ENCODE peak calls at places on chromosome 12, in eight cellular contexts. X is fibroblast of the aortic adventitia; O is bronchial epithelial cell; T is endothelial cell of umbilical vein; S is lower leg skin; G is CD8-positive, alpha-beta T cell; L is fibroblast of mammary gland; P is AG10803. J is an unnamed sample.

GRCh38 chr12:128940974-128941373 is 87.7 kb downstream of the GLT1D1 start:
- DNase-seq in G (no peak), O (peak), L (no peak), X (no peak), P (no peak), S (peak), T (no peak), J (no peak)

GRCh38 chr12:89949457-89950195 is 241.0 kb upstream of the ATP2B1 start:
- DNase-seq in S (no peak), O (peak), P (peak), T (peak), G (peak), L (peak), X (peak), J (no peak)

GRCh38 chr12:29148065-29148957 is 767 bp upstream of the FAR2 start:
- DNase-seq in T (peak), L (peak), S (peak), G (no peak), O (no peak), P (peak), X (peak), J (peak)

GRCh38 chr12:123071401-123072304 is 79.2 kb downstream of the PITPNM2 start:
- DNase-seq in L (peak), P (peak), X (no peak), G (no peak), O (no peak), S (no peak), T (no peak), J (no peak)

GRCh38 chr12:53069621-53070410 is 9.4 kb downstream of the SPRYD3 start:
- DNase-seq in L (no peak), T (no peak), P (no peak), G (no peak), O (no peak), X (no peak), S (peak), J (no peak)

GRCh38 chr12:124563401-124563800 is 4.0 kb downstream of the NCOR2 start:
- DNase-seq in L (no peak), T (no peak), X (no peak), G (no peak), S (no peak), O (no peak), P (no peak), J (no peak)

GRCh38 chr12:86193931-86194330 is 62.3 kb downstream of the MGAT4C start:
- DNase-seq in P (no peak), G (no peak), T (peak), X (peak), O (peak), L (peak), S (no peak), J (no peak)

GRCh38 chr12:89364631-89365030 is 12.3 kb upstream of the DUSP6 start:
- DNase-seq in G (no peak), P (no peak), X (no peak), O (no peak), T (no peak), S (no peak), L (no peak), J (no peak)

GRCh38 chr12:64137117-64137516 is 85.0 kb downstream of the KICS2 start:
- DNase-seq in O (no peak), L (peak), T (no peak), X (no peak), P (no peak), S (no peak), G (no peak), J (no peak)

GRCh38 chr12:59403259-59403932 is 192.4 kb upstream of the SLC16A7 start:
- DNase-seq in G (peak), S (no peak), P (peak), L (peak), O (peak), T (peak), X (peak), J (no peak)

GRCh38 chr12:64057706-64058105 is 164.4 kb downstream of the KICS2 start:
- DNase-seq in S (no peak), X (no peak), P (no peak), O (no peak), T (no peak), G (no peak), L (no peak), J (no peak)

GRCh38 chr12:10661338-10661737 is 12.5 kb downstream of the STYK1 start:
- DNase-seq in L (peak), O (peak), X (peak), G (no peak), S (no peak), T (no peak), P (peak), J (no peak)

GRCh38 chr12:64123448-64123847 is 98.6 kb downstream of the KICS2 start:
- DNase-seq in O (no peak), T (no peak), X (no peak), S (no peak), L (no peak), P (no peak), G (no peak), J (no peak)

GRCh38 chr12:51533799-51534198 is 57.2 kb upstream of the SCN8A start:
- DNase-seq in S (no peak), G (no peak), P (peak), T (peak), L (peak), O (no peak), X (peak), J (no peak)

GRCh38 chr12:65612440-65612839 is 211.8 kb upstream of the HMGA2 start:
- DNase-seq in L (peak), T (peak), G (no peak), O (peak), X (peak), P (no peak), S (no peak), J (no peak)

GRCh38 chr12:112419269-112420133 is 754 bp downstream of the PTPN11 start:
- DNase-seq in G (no peak), P (peak), L (peak), X (peak), T (peak), S (peak), O (peak), J (no peak)
- TF ChIP-seq CTCF in G (no peak), P (no peak), L (no peak), X (no peak), T (no peak), S (no peak), O (no peak), J (no peak)

DNA sequence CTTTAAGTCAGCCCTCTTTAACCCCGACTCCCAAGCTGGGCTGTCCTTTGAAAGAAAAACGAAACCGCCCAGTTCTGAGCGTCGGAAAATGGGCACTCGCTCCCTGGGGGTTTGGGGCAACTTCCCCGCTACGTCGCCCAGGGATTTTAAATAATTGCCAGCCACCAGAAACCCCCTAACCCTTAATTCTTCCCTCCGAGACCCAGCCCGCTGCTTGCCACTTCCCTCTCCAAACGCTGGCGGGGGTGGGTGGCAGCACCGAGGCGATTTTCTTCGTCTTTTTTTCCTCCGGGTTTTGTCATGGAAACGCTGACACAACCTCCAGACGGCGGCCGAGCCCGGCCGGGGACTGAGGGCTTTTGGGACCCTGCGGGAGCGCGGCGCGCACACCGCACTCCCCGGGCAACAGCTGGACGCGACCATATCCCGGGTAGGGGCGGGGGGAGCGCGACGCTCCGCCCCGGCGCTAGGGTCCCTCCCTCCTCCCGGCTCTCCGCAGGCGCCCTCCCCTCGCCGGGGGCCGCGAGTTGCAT is at the start of gene CHST11:
- DNase-seq in L (peak), X (peak), S (peak), P (peak), O (peak), G (peak), T (peak), J (peak)
- TF ChIP-seq CTCF in L (peak), X (peak), S (no peak), P (peak), O (peak), G (no peak), T (peak), J (no peak)

DNA sequence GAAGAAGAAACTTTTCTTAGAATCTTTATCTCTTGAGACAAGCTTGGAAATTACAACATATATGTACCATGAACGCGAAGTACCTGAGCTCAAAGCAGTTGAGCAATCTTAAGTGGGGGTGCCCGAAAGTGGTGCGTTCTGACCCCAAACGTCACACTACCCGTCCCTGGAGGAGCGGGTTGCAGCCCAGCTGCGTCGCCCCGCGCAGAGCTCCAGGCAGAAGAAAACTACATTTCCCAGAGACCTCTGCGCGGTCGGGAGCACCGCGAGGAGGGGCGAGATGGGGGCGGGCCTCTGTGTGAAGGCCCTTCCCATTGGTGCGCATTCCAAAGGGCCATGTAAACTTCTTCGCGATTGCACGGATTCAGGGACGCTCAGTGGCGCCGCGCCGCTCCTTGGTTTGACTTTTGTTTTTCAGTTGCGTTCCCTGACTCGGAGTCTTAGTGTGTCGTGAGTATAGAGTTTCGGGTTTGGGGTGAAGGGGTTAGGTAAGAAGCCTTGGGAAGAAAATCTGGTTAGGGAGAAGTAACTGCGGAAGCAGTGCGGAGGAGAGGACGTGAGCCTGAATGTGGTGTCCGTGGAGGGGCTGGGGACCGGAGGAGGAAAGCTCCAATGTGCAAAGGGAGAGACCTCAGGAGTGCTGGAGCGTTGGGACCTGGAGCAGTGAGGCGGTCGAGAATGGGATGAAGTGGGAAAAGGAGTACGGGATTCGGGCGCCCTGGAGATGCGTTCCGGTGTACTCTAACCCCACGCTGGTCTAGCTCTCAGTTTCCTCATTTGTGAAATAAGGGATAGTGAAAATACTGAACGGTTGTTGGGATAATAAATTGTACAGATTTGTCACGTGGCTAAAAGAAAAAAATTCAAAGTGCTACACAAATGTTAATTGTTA is at the start of gene CCDC77:
- DNase-seq in T (peak), X (peak), O (peak), P (peak), S (peak), G (peak), L (peak), J (peak)
- TF ChIP-seq CTCF in T (peak), X (peak), O (peak), P (peak), S (no peak), G (peak), L (peak), J (peak)

DNA sequence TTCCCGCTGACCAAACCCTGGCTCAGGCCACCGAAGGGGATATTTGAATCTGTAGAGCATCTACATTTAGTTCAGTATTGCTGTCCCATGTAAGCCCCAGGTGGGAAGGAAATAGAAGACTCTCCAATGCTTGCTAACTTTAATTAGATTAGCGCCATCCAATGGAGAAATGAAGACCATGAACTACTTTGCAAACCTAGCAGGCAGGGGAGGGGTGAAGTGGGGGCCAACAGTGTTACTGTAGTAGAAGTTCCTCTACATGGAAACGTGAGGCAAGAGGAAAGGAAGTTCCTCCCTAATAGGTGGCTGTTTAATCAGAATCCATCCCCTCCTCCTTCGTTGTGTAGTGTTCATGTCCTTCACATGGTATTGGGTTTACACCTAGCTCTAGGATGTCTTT is 9.3 kb upstream of the DENND5B start:
- DNase-seq in S (no peak), G (no peak), X (no peak), T (no peak), O (no peak), L (no peak), P (no peak), J (no peak)
- TF ChIP-seq CTCF in S (no peak), G (no peak), X (no peak), T (no peak), O (no peak), L (no peak), P (no peak), J (no peak)

J was measured in D721Med.